ENCODE peak calls at places on chromosomes 5 and 9, in six cellular contexts. N is pancreas, I is PC-3, G is transverse colon, U is neuronal stem cell, E is keratinocyte. B is an unnamed sample.

GRCh38 chr5:109882546-109882945 is 192.8 kb downstream of the MAN2A1 start:
- DNase-seq in N (no peak), I (no peak), G (no peak), U (no peak), E (no peak), B (no peak)

GRCh38 chr9:22010881-22011625 is 1.9 kb upstream of the CDKN2B start:
- DNase-seq in N (no peak), I (no peak), G (no peak), U (no peak), E (no peak), B (peak; percentile 65)

GRCh38 chr9:94713446-94714185 is 12.9 kb upstream of the AOPEP start:
- DNase-seq in N (no peak), I (no peak), G (no peak), U (no peak), E (no peak), B (no peak)

GRCh38 chr5:101687630-101688029 is 608.5 kb downstream of the SLCO4C1 start:
- DNase-seq in N (no peak), I (peak; percentile 37), G (no peak), U (no peak), E (no peak), B (no peak)

GRCh38 chr5:6715758-6716633 is 2.8 kb downstream of the TENT4A start:
- DNase-seq in N (no peak), I (no peak), G (no peak), U (no peak), E (no peak), B (no peak)

GRCh38 chr9:19965336-19965735 is 176.5 kb upstream of the SLC24A2 start:
- DNase-seq in N (no peak), I (no peak), G (no peak), U (no peak), E (no peak), B (peak; percentile 50)

GRCh38 chr5:1673042-1673674 is 126.5 kb downstream of the MRPL36 start:
- DNase-seq in N (no peak), I (no peak), G (no peak), U (no peak), E (no peak), B (no peak)

GRCh38 chr9:100473271-100474081 is 527 bp downstream of the TMEFF1 start:
- DNase-seq in N (no peak), I (peak; percentile 20), G (peak; percentile 11), U (peak; percentile 46), E (no peak), B (peak; percentile 69)

GRCh38 chr5:80406980-80407734 is 707 bp upstream of the ZFYVE16 start:
- DNase-seq in N (peak; percentile 18), I (no peak), G (peak; percentile 41), U (peak; percentile 4), E (no peak), B (no peak)

GRCh38 chr9:121528642-121529041 is 29.0 kb upstream of the GGTA1 start:
- DNase-seq in N (no peak), I (no peak), G (no peak), U (no peak), E (no peak), B (no peak)

GRCh38 chr5:166441-167372 is 24.6 kb upstream of the LRRC14B start:
- DNase-seq in N (no peak), I (no peak), G (no peak), U (no peak), E (no peak), B (no peak)

GRCh38 chr5:33258553-33258952 is 182.2 kb upstream of the TARS1 start:
- DNase-seq in N (no peak), I (peak; percentile 12), G (no peak), U (no peak), E (no peak), B (no peak)

GRCh38 chr9:89778100-89779085 is 173.6 kb downstream of the GADD45G start:
- DNase-seq in N (no peak), I (no peak), G (no peak), U (no peak), E (no peak), B (no peak)

GRCh38 chr9:95138474-95138873 is 179.0 kb downstream of the FANCC start:
- DNase-seq in N (no peak), I (peak; percentile 67), G (no peak), U (no peak), E (peak; percentile 38), B (no peak)

GRCh38 chr5:113245427-113246052 is 189.2 kb downstream of the TSSK1B start:
- DNase-seq in N (no peak), I (no peak), G (no peak), U (no peak), E (no peak), B (no peak)

GRCh38 chr9:120917989-120918630 is 8.5 kb downstream of the TRAF1 start:
- DNase-seq in N (no peak), I (no peak), G (no peak), U (no peak), E (no peak), B (no peak)

GRCh38 chr9:6910032-6910431 is 152.3 kb downstream of the KDM4C start:
- DNase-seq in N (no peak), I (peak; percentile 29), G (no peak), U (no peak), E (no peak), B (peak; percentile 57)

GRCh38 chr5:156907667-156908066 is 55.4 kb downstream of the TIMD4 start:
- DNase-seq in N (no peak), I (no peak), G (no peak), U (no peak), E (no peak), B (no peak)

DNA sequence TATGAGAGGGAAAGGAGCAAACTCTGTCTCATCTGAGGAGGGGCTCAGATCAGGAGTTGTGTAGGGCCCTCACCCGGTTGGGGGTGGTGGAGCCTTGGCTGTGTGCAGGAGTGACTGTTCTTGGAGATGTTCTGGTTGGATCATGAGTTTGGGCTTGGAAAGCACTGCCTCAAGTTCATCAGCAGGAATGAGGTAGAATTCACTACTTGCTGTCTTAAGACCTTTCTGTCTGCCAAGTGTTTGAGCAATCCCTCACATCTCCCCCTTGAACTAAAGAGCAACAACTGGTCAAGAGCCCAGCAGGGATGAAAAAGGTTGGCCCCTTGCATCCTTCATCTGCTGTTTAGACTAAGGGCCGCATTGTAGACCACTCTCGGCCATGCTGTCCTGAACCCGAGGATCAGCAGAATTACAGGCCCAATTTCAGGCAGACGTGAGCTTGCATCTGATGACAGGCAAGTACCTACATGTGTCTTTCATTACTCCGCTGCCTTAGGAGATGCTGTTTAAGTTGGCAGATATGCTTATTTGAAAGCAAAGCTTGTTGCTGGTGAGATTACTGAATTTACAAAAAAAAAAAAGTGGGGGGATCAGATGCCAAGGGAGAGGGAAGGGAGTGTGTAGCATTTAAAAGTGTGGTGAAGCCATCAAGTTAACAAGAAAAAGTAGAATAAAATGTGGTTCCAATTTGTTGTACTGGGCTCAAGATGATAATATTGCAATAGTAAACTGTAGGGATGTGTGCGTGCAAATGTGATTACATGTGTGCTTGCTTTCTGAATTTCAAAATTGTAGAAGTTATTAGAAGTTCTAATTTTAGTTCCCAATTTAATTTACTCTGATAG is 36.5 kb downstream of the PIK3R1 start:
- DNase-seq in N (no peak), I (no peak), G (peak; percentile 26), U (no peak), E (no peak), B (peak; percentile 91)
- H3K4me1 ChIP-seq in N (peaks cover 22% of the 10 kb centered on the region), I (no peaks in the 10 kb centered on the region), G (peaks cover 29% of the 10 kb centered on the region), U (peaks cover 16% of the 10 kb centered on the region), E (peaks cover 28% of the 10 kb centered on the region), B (peaks cover 76% of the 10 kb centered on the region)

DNA sequence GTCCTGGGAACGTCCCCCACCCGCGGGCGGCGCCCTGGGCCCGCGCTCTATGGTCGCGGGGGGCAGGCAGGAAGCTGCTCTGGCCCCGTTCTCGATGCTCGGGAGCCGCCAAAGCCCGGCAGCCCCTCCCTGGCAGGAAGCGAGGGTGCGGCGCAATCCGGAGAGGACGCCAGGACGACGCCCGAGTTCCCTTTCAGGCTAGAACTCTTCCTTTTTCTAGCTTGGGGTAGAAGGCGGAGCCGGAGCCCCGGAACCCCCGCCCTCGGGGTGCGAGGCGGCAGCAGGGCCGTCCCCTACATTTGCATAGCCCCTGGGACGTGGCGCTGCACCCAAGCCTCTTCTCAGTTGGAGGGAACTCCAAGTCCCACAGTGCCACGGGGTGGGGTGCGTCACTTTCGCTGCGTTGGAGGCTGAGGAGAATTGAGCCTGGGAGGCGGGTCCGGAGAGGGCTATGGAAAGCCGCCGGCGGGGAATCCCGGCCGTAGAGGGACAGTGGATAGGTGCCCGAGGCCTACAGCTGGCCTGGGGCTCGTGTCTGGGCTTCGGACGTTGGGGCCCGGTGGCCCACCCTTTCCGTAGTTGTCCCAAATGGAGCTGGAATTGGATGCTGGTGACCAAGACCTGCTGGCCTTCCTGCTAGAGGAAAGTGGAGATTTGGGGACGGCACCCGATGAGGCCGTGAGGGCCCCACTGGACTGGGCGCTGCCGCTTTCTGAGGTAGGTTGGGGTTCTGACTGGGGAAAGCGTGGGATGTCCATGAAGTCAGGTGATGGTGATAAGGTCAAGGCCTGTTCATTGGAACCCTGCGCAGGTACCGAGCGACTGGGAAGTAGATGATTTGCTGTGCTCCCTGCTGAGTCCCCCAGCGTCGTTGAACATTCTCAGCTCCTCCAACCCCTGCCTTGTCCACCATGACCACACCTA is at the start of the genes CREB3 and TLN1:
- DNase-seq in N (peak; percentile 97), I (peak; percentile 96), G (peak; percentile 99), U (peak; percentile 95), E (peak; percentile 92), B (peak; percentile 99)
- H3K4me1 ChIP-seq in N (peaks cover 42% of the 10 kb centered on the region), I (peaks cover 51% of the 10 kb centered on the region), G (peaks cover 35% of the 10 kb centered on the region), U (peaks cover 37% of the 10 kb centered on the region), E (peaks cover 47% of the 10 kb centered on the region), B (peaks cover 55% of the 10 kb centered on the region)

DNA sequence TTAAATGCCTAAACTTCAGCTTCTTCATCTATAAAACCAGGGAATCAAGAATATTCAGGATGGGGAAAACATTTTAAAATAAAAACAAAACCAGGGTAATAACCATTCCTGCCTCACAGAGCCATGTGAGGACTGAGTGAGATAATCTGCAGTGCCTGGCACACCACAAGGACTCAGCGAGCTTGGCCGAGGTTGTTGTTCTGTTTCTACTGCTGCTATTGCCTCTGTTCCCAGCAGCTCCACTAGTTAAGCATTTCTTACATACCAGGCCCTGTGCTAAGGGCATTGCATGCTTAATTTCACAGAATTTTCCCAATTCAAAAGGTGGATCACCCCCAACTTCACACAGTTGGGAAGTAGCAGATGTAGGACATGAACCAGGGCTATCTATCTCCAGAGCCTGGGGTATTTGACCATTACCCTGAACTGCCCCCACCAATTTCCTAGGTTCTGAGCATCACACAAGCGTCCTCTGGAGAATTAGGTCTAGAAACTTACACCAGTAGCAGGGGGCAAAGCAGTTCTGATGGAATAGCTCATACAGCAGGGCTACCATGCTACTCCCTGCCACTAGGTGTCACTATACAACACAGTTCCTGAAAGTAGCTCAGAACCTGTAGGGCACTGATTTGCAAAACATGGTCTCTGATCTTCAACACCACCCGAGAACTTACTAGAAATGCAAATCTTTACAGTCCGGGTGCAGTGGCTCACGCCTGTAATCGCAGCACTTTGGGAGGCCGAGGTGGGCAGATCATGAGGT is 74.3 kb downstream of the LRSAM1 start:
- DNase-seq in N (no peak), I (peak; percentile 56), G (no peak), U (no peak), E (no peak), B (peak; percentile 67)
- H3K4me1 ChIP-seq in N (peaks cover 11% of the 10 kb centered on the region), I (peaks cover 23% of the 10 kb centered on the region), G (peaks cover 16% of the 10 kb centered on the region), U (peaks cover 20% of the 10 kb centered on the region), E (peaks cover 34% of the 10 kb centered on the region), B (peaks cover 30% of the 10 kb centered on the region)

DNA sequence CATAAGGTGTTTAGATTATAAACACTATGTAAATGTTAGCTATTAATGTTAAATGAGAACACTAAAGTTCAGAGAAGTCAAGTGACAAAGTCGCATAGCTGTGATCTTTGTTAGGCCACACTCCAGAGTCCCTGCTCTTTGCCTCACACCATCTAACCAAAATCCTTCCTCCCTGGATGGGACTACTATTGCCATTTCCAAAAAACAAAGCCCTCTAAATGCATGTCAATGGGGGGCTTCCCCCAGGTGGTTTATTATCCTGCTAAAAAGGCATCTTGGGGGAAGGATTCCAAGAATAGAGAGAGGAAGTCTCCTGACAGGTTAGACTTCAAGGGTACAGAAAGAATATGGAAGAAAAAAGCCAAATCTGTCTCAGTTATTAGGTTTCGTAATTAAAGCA is 10.4 kb downstream of the NR6A1 start:
- DNase-seq in N (no peak), I (no peak), G (no peak), U (no peak), E (no peak), B (no peak)
- H3K4me1 ChIP-seq in N (peaks cover 20% of the 10 kb centered on the region), I (no peaks in the 10 kb centered on the region), G (no peaks in the 10 kb centered on the region), U (peaks cover 13% of the 10 kb centered on the region), E (peaks cover 9% of the 10 kb centered on the region), B (no peaks in the 10 kb centered on the region)